ENCODE peak calls at places on chromosomes 12 and 14, in nine cellular contexts. T is spleen, B is aorta, J is SK-N-MC, Z is heart right ventricle, L is PC-3, H is colonic mucosa, Y is sigmoid colon, X is lung. F is an unnamed sample. For H3K9me3, the result is how much of the 10 kb centered on the place peaks cover.

GRCh38 chr12:108802666-108803036 is 54.7 kb downstream of the SSH1 start:
- DNase-seq in L (no peak), Z (no peak), B (no peak), J (no peak), X (no peak), H (no peak), T (no peak), Y (no peak), F (no peak)

GRCh38 chr12:124454735-124455134 is 112.7 kb downstream of the NCOR2 start:
- DNase-seq in H (no peak), J (no peak), X (no peak), T (no peak), L (no peak), B (peak), Z (no peak), Y (no peak), F (no peak)

GRCh38 chr14:61444215-61444768 is 122.9 kb downstream of the PRKCH start:
- DNase-seq in L (no peak), B (no peak), Y (no peak), T (peak), X (peak), Z (no peak), H (peak), J (no peak), F (peak)

GRCh38 chr12:30732954-30733637 is 21.7 kb downstream of the CAPRIN2 start:
- DNase-seq in L (no peak), Y (no peak), J (no peak), Z (no peak), T (no peak), B (no peak), H (no peak), X (no peak), F (no peak)

GRCh38 chr12:131282292-131283080 is 328.8 kb downstream of the ADGRD1 start:
- DNase-seq in J (no peak), H (no peak), Y (peak), L (no peak), X (no peak), B (peak), Z (peak), T (peak), F (no peak)

GRCh38 chr12:65522956-65523857 is 244.7 kb downstream of the MSRB3 start:
- DNase-seq in L (peak), T (no peak), H (no peak), Y (no peak), X (no peak), B (no peak), J (no peak), Z (no peak), F (no peak)

GRCh38 chr14:24789277-24789832 is 155.4 kb upstream of the GZMB start:
- DNase-seq in T (no peak), J (no peak), Y (no peak), Z (peak), B (no peak), L (no peak), H (no peak), X (no peak), F (no peak)

GRCh38 chr12:26153421-26154154 is 28.8 kb upstream of the BHLHE41 start:
- DNase-seq in X (no peak), L (peak), Z (peak), T (no peak), Y (no peak), B (no peak), H (no peak), J (no peak), F (no peak)

GRCh38 chr14:95547626-95548327 is 12.9 kb downstream of the GLRX5 start:
- DNase-seq in H (no peak), Y (no peak), X (no peak), Z (no peak), B (no peak), J (no peak), L (peak), T (no peak), F (no peak)

GRCh38 chr12:22408605-22409004 is 74.1 kb upstream of the ST8SIA1 start:
- DNase-seq in T (no peak), Z (no peak), L (no peak), Y (no peak), B (no peak), H (no peak), X (peak), J (no peak), F (no peak)

GRCh38 chr12:22406622-22407021 is 72.1 kb upstream of the ST8SIA1 start:
- DNase-seq in T (no peak), X (no peak), J (no peak), L (peak), H (no peak), Z (no peak), B (no peak), Y (no peak), F (no peak)

GRCh38 chr12:22409071-22409951 is 74.8 kb upstream of the ST8SIA1 start:
- DNase-seq in L (no peak), X (no peak), B (no peak), Y (no peak), H (no peak), T (peak), Z (no peak), J (peak), F (peak)

GRCh38 chr12:22410497-22410896 is 76.0 kb upstream of the ST8SIA1 start:
- DNase-seq in T (no peak), H (no peak), Z (no peak), J (no peak), Y (no peak), B (no peak), L (peak), X (no peak), F (peak)

GRCh38 chr12:22407397-22407796 is 72.9 kb upstream of the ST8SIA1 start:
- DNase-seq in B (no peak), Y (no peak), L (no peak), H (no peak), Z (no peak), T (no peak), J (no peak), X (no peak), F (no peak)
- H3K4me3 ChIP-seq in B (no peak), Y (no peak), L (no peak), H (no peak), Z (no peak), T (no peak), J (no peak), X (no peak), F (no peak)

DNA sequence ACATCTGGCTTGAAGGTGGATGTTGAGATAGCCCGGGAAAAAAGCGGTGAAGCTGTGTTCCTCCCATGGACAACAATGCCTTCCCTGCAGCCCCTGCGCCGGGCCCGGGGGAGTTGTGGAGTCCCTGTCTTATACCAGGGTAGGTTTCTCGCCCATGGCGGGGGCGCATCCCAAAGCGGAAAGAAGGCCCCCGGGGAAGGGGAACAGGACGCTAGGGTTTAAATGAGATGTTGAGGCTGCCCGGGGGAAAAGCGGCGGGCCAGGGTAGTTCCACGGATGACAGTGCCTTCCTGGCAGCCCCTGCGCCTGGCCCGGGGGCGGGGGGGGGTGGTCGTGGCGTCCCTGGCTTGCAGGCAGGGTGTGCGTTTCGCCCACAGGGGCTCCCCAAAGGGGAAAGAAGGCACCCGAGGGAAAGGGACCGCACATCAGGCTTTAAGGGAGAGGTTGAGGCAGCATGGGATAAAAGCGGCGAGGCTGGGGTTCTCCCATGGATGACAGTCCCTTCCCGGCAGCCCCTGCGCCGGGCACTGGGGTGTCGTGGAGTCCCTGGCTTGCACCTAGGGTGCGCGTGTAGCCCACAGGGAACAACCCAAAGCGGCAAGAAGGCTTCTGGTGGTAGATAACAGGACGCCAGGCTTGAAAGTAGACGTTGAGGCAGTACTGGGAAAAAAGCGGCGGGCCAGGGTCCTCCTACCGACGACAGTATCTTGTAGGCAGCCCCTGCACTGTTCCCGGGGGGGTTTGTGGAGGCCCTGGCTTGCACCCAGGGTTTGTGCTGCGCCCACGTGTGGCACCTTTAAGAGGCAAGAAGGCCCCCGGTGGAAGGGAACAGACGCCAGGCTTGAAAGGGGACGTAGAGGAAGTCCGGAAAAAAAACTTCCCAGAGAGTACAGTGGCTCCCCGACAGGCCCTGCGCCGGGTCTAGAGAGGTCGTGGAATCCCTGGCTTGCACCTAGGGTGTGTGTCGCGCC is 160.8 kb upstream of the ALG10B start:
- DNase-seq in Z (no peak), H (peak), X (no peak), T (peak), J (no peak), B (no peak), Y (peak), L (no peak), F (no peak)
- H3K9me3 ChIP-seq in Z (under half), H (under half), X (under half), T (under half), J (under half), B (under half), Y (under half), L (under half), F (under half)

GRCh38 chr12:116760621-116761020 is 22.5 kb downstream of the RNFT2 start:
- DNase-seq in Y (no peak), H (no peak), T (peak), L (no peak), X (no peak), J (no peak), B (no peak), Z (no peak), F (no peak)
- H3K4me3 ChIP-seq in Y (no peak), H (no peak), T (no peak), L (no peak), X (no peak), J (no peak), B (peak), Z (peak), F (no peak)

GRCh38 chr14:26081043-26081442 is 516.8 kb downstream of the NOVA1 start:
- DNase-seq in H (no peak), X (no peak), Y (no peak), L (no peak), Z (no peak), T (no peak), B (no peak), J (no peak), F (no peak)
- H3K9me3 ChIP-seq in H (under half), X (under half), Y (under half), L (under half), Z (under half), T (under half), B (under half), J (under half), F (under half)

GRCh38 chr12:57521475-57522018 is 1.1 kb upstream of the MBD6 start:
- DNase-seq in B (peak), T (peak), X (no peak), L (no peak), J (no peak), Z (peak), H (peak), Y (peak), F (peak)
- H3K4me3 ChIP-seq in B (no peak), T (no peak), X (no peak), L (peak), J (peak), Z (peak), H (peak), Y (peak), F (peak)

GRCh38 chr12:34334538-34334937 is 312.2 kb downstream of the ALG10 start:
- DNase-seq in H (no peak), X (no peak), B (no peak), L (no peak), T (no peak), Y (no peak), J (no peak), Z (no peak), F (no peak)

GRCh38 chr12:34336619-34337465 is 314.5 kb downstream of the ALG10 start:
- DNase-seq in J (no peak), L (no peak), Z (no peak), H (no peak), Y (no peak), B (no peak), T (no peak), X (no peak), F (no peak)

GRCh38 chr12:34334953-34335743 is 312.9 kb downstream of the ALG10 start:
- DNase-seq in H (no peak), B (no peak), T (no peak), X (no peak), Y (no peak), L (no peak), J (no peak), Z (no peak), F (no peak)

GRCh38 chr12:34335819-34336262 is 313.5 kb downstream of the ALG10 start:
- DNase-seq in J (no peak), Z (no peak), T (no peak), B (no peak), H (no peak), Y (no peak), L (peak), X (no peak), F (no peak)

DNA sequence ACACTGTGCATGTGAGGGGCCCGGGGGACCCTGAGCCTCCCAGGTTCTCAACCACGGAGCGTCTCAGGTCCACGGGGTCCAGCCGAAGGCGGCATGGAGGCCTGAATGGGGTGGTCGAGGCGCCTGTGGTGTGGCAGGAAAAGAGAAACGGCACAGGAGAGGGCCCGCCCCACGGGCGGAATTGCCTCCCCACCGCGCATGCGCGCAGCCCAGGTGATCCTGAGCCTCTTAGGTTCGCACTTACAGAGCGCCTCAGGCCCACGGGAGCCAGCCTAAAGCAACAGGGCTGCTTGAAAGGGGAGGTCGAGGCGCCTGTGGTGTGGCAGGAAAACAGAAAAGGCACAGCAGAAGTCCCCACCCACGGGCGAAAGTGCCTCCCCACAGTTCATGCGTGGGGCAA is 311.0 kb downstream of the ALG10 start:
- DNase-seq in Z (no peak), X (no peak), Y (no peak), H (no peak), L (peak), T (no peak), B (no peak), J (no peak), F (no peak)
- H3K9me3 ChIP-seq in Z (under half), X (under half), Y (under half), H (under half), L (under half), T (half or more), B (under half), J (under half), F (under half)

DNA sequence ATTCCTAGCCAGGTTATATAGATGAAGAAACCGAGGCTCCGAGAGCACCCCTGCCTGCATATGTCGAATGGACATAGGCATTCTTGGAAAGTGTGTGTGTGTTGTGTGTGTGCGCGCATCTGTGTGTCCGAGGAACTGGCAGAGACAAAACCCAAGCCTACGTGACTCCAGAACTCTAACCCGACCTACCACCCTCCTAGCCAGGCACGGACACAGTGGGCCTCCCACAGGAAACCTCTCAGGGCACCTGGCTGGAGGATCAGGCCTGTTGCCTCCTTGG is 543 bp upstream of the PGF start:
- DNase-seq in Z (no peak), X (no peak), J (no peak), L (no peak), H (no peak), Y (no peak), B (no peak), T (no peak), F (no peak)
- H3K4me3 ChIP-seq in Z (peak), X (no peak), J (peak), L (no peak), H (peak), Y (peak), B (no peak), T (no peak), F (no peak)

DNA sequence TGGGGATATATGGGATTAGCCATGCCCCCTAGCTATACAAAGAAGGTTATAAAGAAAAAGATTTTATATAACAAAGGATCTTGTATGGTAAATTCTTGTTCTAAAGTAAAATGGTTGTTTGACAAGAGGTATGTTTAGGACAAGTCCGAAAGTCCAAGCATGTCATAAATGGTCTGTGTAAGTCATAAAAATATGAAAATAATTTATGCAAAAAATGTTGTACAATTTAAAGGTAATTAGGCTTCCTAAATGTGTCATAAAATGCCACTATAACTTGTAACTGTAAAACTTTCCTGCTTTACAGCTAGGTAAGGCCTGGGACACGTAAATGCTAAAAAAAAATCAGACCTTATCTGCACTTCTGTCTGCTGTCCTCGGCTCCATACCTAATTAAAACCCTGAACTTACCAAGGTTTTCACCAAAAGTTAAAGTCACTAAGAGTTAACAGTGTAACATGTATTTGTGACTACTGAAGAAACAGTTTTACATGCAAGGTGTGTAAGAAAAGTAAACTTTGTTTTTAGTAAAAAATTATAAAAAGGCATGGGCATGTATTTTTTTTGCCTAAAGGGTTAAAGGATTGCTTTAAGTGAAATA is 110.0 kb upstream of the RESF1 start:
- DNase-seq in X (no peak), T (no peak), L (peak), H (no peak), B (no peak), J (no peak), Y (no peak), Z (no peak), F (no peak)
- H3K9me3 ChIP-seq in X (under half), T (under half), L (under half), H (under half), B (under half), J (under half), Y (under half), Z (under half), F (under half)

F was measured in CD8-positive, alpha-beta memory T cell.